ENCODE peak calls at places on chromosomes 5 and 9, in seven cellular contexts. Q is T-helper 1 cell; H is NCI-H2081; F is HCEC 1CT; T is activated T-helper 9 cell treated with anti-CD3 and anti-CD28 coated beads, Interleukin-2, amount 50 U/mL, for 16 hours; V is EH; S is aorta. L is an unnamed sample.

GRCh38 chr5:157370967-157371366 is 89.0 kb upstream of the NIPAL4 start:
- DNase-seq in H (no peak), F (peak), S (no peak), V (peak), Q (no peak), T (no peak), L (no peak)

GRCh38 chr5:56164371-56164770 is 68.8 kb downstream of the ANKRD55 start:
- DNase-seq in S (no peak), V (peak), Q (no peak), H (peak), F (no peak), T (no peak), L (no peak)

GRCh38 chr5:23157169-23157568 is 304.0 kb upstream of the CDH12 start:
- DNase-seq in F (no peak), V (no peak), S (no peak), T (no peak), H (no peak), Q (no peak), L (no peak)

GRCh38 chr9:137432687-137433348 is 8.3 kb downstream of the ENTPD8 start:
- DNase-seq in F (no peak), H (no peak), S (peak), Q (no peak), T (no peak), V (no peak), L (no peak)

GRCh38 chr5:78109891-78110324 is 184.6 kb downstream of the AP3B1 start:
- DNase-seq in S (no peak), T (no peak), F (no peak), Q (no peak), H (no peak), V (no peak), L (no peak)

GRCh38 chr9:27003406-27004147 is 1.9 kb downstream of the LRRC19 start:
- DNase-seq in V (no peak), F (no peak), H (no peak), S (no peak), T (no peak), Q (no peak), L (no peak)

GRCh38 chr5:18944771-18945170 is 1043.2 kb downstream of the CDH18 start:
- DNase-seq in H (no peak), Q (no peak), F (peak), S (no peak), T (no peak), V (no peak), L (no peak)

GRCh38 chr5:133869675-133869978 is 98.8 kb downstream of the C5orf15 start:
- DNase-seq in Q (no peak), H (no peak), F (no peak), V (no peak), S (peak), T (no peak), L (no peak)

GRCh38 chr9:98067184-98067583 is 10.7 kb downstream of the NANS start:
- DNase-seq in V (no peak), Q (no peak), S (no peak), H (no peak), T (no peak), F (no peak), L (no peak)

GRCh38 chr5:180799194-180799593 is 3.4 kb downstream of the MGAT1 start:
- DNase-seq in F (no peak), V (no peak), Q (no peak), T (no peak), S (no peak), H (no peak), L (peak)

GRCh38 chr9:124835026-124835501 is 18.2 kb upstream of the WDR38 start:
- DNase-seq in S (no peak), T (no peak), H (peak), V (peak), F (peak), Q (no peak), L (peak)

GRCh38 chr9:100070071-100070470 is 28.7 kb downstream of the ERP44 start:
- DNase-seq in F (no peak), S (no peak), T (no peak), Q (no peak), V (no peak), H (no peak), L (no peak)

GRCh38 chr5:41869150-41869738 is 981 bp downstream of the OXCT1 start:
- DNase-seq in F (peak), S (peak), H (peak), Q (no peak), T (peak), V (peak), L (no peak)

GRCh38 chr5:173648308-173648866 is 31.9 kb upstream of the BOD1 start:
- DNase-seq in Q (no peak), V (no peak), F (no peak), H (no peak), T (no peak), S (no peak), L (no peak)

GRCh38 chr9:8703904-8704303 is 904.3 kb upstream of the DMAC1 start:
- DNase-seq in H (no peak), V (no peak), Q (no peak), S (no peak), T (no peak), F (no peak), L (no peak)

GRCh38 chr5:139681466-139681865 is 33.3 kb downstream of the CXXC5 start:
- DNase-seq in T (no peak), S (no peak), V (no peak), H (no peak), Q (no peak), F (no peak), L (no peak)

GRCh38 chr9:89764217-89764616 is 159.4 kb downstream of the GADD45G start:
- DNase-seq in Q (no peak), T (no peak), F (no peak), V (no peak), S (peak), H (no peak), L (no peak)